ENCODE peak calls at places on chromosome 1, in four cellular contexts. Z is CD8-positive, alpha-beta memory T cell; U is CD8-positive, alpha-beta T cell; K is K562. T is an unnamed sample.

GRCh38 chr1:39646232-39647081 is 7.0 kb upstream of the HEYL start:
- DNase-seq in Z (no peak), U (no peak), K (peak), T (peak)

GRCh38 chr1:240491156-240491555 is 120.8 kb downstream of the GREM2 start:
- DNase-seq in Z (no peak), U (no peak), K (no peak), T (no peak)

GRCh38 chr1:183281039-183281438 is 95.0 kb downstream of the LAMC2 start:
- DNase-seq in Z (no peak), U (no peak), K (no peak), T (peak)

GRCh38 chr1:50420689-50421365 is 2.4 kb downstream of the DMRTA2 start:
- DNase-seq in Z (no peak), U (no peak), K (no peak), T (no peak)

GRCh38 chr1:19858894-19859293 is 23.3 kb upstream of the OTUD3 start:
- DNase-seq in Z (no peak), U (no peak), K (no peak), T (no peak)

GRCh38 chr1:82978461-82979324 is 1020.2 kb downstream of the TTLL7 start:
- DNase-seq in Z (no peak), U (no peak), K (no peak), T (no peak)

GRCh38 chr1:180248731-180249681 is 18.9 kb downstream of the LHX4 start:
- DNase-seq in Z (peak), U (no peak), K (peak), T (no peak)

GRCh38 chr1:1079408-1080121 is 5.5 kb upstream of the RNF223 start:
- DNase-seq in Z (peak), U (peak), K (peak), T (no peak)

GRCh38 chr1:149940427-149940826 is 3.7 kb upstream of the MTMR11 start:
- DNase-seq in Z (no peak), U (no peak), K (no peak), T (no peak)

GRCh38 chr1:147585640-147586383 is 44.5 kb downstream of the BCL9 start:
- DNase-seq in Z (no peak), U (no peak), K (no peak), T (no peak)

GRCh38 chr1:166164995-166165660 is 1.7 kb downstream of the FAM78B start:
- DNase-seq in Z (no peak), U (no peak), K (peak), T (no peak)

GRCh38 chr1:27772071-27772470 is 948 bp upstream of the STX12 start:
- DNase-seq in Z (no peak), U (no peak), K (no peak), T (no peak)

GRCh38 chr1:214719207-214719606 is 116.2 kb downstream of the CENPF start:
- DNase-seq in Z (no peak), U (no peak), K (no peak), T (no peak)

GRCh38 chr1:106924360-106924759 is 132.1 kb upstream of the PRMT6 start:
- DNase-seq in Z (no peak), U (no peak), K (no peak), T (no peak)

GRCh38 chr1:30417701-30418425 is 305.5 kb downstream of the MATN1 start:
- DNase-seq in Z (no peak), U (no peak), K (no peak), T (peak)

GRCh38 chr1:4175566-4176405 is 275.7 kb upstream of the C1orf174 start:
- DNase-seq in Z (no peak), U (no peak), K (no peak), T (peak)

GRCh38 chr1:72111662-72112061 is 170.7 kb downstream of the NEGR1 start:
- DNase-seq in Z (no peak), U (no peak), K (no peak), T (no peak)

GRCh38 chr1:167132306-167133010 is 38.6 kb downstream of the STYXL2 start:
- DNase-seq in Z (no peak), U (no peak), K (no peak), T (no peak)

GRCh38 chr1:3908886-3909517 is 8.9 kb upstream of the C1orf174 start:
- DNase-seq in Z (peak), U (no peak), K (no peak), T (no peak)

GRCh38 chr1:18217398-18218043 is 109.9 kb downstream of the IGSF21 start:
- DNase-seq in Z (no peak), U (no peak), K (peak), T (no peak)

GRCh38 chr1:242524571-242525359 is at the start of gene PLD5:
- DNase-seq in Z (no peak), U (no peak), K (peak), T (no peak)

GRCh38 chr1:53063744-53064515 is 1.9 kb downstream of the PODN start:
- DNase-seq in Z (no peak), U (no peak), K (no peak), T (no peak)

GRCh38 chr1:44405804-44406743 is 1.0 kb downstream of the RNF220 start:
- DNase-seq in Z (no peak), U (peak), K (no peak), T (peak)

GRCh38 chr1:152252157-152252556 is 28.2 kb upstream of the HRNR start:
- DNase-seq in Z (no peak), U (no peak), K (no peak), T (no peak)

GRCh38 chr1:69691179-69691578 is 123.5 kb downstream of the LRRC7 start:
- DNase-seq in Z (no peak), U (no peak), K (no peak), T (no peak)

GRCh38 chr1:164735315-164736052 is 176.5 kb downstream of the PBX1 start:
- DNase-seq in Z (no peak), U (no peak), K (peak), T (no peak)

GRCh38 chr1:53583021-53583902 is 124.1 kb downstream of the DMRTB1 start:
- DNase-seq in Z (no peak), U (no peak), K (no peak), T (no peak)

GRCh38 chr1:167168424-167168823 is 52.3 kb upstream of the POU2F1 start:
- DNase-seq in Z (no peak), U (no peak), K (no peak), T (no peak)

GRCh38 chr1:94772230-94772641 is 47.9 kb upstream of the SLC44A3 start:
- DNase-seq in Z (no peak), U (no peak), K (no peak), T (no peak)

GRCh38 chr1:242454262-242455051 is 70.0 kb downstream of the PLD5 start:
- DNase-seq in Z (no peak), U (no peak), K (peak), T (no peak)

GRCh38 chr1:243520831-243521230 is 265.0 kb downstream of the SDCCAG8 start:
- DNase-seq in Z (no peak), U (no peak), K (no peak), T (no peak)

GRCh38 chr1:231052777-231053176 is 12.7 kb upstream of the FAM89A start:
- DNase-seq in Z (no peak), U (no peak), K (no peak), T (no peak)

GRCh38 chr1:54167422-54168139 is 14.8 kb upstream of the CDCP2 start:
- DNase-seq in Z (peak), U (no peak), K (no peak), T (no peak)

GRCh38 chr1:217135987-217136894 is 413.0 kb upstream of the ESRRG start:
- DNase-seq in Z (no peak), U (no peak), K (no peak), T (no peak)

GRCh38 chr1:25467616-25468015 is 36.9 kb downstream of the MACO1 start:
- DNase-seq in Z (no peak), U (no peak), K (no peak), T (no peak)

GRCh38 chr1:76146184-76146583 is 71.6 kb downstream of the ST6GALNAC3 start:
- DNase-seq in Z (no peak), U (no peak), K (no peak), T (no peak)

DNA sequence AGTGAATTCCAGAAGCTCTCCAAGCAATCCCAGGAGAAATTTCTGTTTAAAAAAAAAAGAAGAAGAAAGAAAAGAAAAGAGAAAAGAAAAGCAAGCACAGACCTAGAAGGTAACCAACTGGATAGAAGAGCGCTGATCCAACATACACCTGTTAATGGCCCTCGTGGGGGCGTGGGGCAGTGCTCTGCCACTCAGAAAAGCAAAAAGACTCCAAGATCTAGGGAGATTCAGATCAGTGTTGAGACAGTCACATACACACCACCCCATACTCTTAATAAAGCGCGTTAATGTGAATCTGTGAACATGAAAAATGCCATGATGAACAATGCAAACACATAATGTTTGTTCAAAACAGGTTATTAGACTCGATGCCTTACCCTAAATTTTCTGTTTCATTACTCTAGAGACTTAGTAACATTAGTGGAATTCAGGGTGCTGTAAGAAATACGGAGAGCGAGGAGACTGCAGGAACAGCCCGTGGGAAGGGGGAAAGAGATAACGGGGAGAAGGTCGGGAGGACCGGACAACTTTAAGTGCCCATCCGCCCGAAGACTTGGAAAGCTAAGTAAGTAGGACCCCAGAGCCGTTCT is 406 bp downstream of the NME7 start:
- DNase-seq in Z (no peak), U (no peak), K (no peak), T (no peak)
- H3K27ac ChIP-seq in Z (peak), U (peak), K (peak), T (peak)

GRCh38 chr1:156490401-156491032 is 10.1 kb downstream of the MEF2D start:
- DNase-seq in Z (no peak), U (no peak), K (no peak), T (no peak)
- H3K4me3 ChIP-seq in Z (peak), U (peak), K (no peak), T (peak)

DNA sequence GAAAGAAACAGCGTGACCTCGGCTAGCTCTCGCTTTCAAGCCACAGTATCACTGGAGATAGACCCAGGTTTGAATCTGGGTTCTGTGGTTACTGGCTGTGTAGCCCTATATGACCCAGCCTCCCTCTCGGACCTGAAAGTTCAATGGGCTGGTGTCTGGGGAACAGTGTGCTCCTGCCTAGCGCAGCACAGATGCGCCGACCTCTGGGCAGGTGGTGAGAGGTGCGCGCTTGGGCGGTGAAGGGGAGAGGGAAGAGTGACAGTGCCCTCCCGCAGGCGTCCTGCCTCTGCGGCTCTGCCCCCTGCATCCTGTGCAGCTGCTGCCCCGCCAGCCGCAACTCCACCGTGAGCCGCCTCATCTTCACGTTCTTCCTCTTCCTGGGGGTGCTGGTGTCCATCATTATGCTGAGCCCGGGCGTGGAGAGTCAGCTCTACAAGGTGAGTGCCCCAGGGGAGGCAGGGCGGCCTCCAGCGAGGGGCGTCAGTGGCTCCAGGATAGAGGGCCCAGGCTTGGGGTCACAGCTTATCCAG is 10.5 kb downstream of the SERINC2 start:
- DNase-seq in Z (no peak), U (no peak), K (no peak), T (no peak)
- H3K27ac ChIP-seq in Z (no peak), U (no peak), K (no peak), T (no peak)

GRCh38 chr1:37474051-37474696 is at the start of gene ZC3H12A:
- DNase-seq in Z (peak), U (peak), K (peak), T (peak)
- H3K4me3 ChIP-seq in Z (peak), U (peak), K (peak), T (peak)

GRCh38 chr1:67785847-67786753 is 47.2 kb downstream of the GNG12 start:
- DNase-seq in Z (no peak), U (no peak), K (no peak), T (no peak)

GRCh38 chr1:67777532-67777931 is 55.7 kb downstream of the GNG12 start:
- DNase-seq in Z (no peak), U (no peak), K (no peak), T (no peak)

GRCh38 chr1:67784545-67785186 is 48.6 kb downstream of the GNG12 start:
- DNase-seq in Z (no peak), U (no peak), K (no peak), T (no peak)

GRCh38 chr1:67780637-67781036 is 52.6 kb downstream of the GNG12 start:
- DNase-seq in Z (no peak), U (no peak), K (no peak), T (no peak)
- H3K27ac ChIP-seq in Z (no peak), U (no peak), K (no peak), T (no peak)

DNA sequence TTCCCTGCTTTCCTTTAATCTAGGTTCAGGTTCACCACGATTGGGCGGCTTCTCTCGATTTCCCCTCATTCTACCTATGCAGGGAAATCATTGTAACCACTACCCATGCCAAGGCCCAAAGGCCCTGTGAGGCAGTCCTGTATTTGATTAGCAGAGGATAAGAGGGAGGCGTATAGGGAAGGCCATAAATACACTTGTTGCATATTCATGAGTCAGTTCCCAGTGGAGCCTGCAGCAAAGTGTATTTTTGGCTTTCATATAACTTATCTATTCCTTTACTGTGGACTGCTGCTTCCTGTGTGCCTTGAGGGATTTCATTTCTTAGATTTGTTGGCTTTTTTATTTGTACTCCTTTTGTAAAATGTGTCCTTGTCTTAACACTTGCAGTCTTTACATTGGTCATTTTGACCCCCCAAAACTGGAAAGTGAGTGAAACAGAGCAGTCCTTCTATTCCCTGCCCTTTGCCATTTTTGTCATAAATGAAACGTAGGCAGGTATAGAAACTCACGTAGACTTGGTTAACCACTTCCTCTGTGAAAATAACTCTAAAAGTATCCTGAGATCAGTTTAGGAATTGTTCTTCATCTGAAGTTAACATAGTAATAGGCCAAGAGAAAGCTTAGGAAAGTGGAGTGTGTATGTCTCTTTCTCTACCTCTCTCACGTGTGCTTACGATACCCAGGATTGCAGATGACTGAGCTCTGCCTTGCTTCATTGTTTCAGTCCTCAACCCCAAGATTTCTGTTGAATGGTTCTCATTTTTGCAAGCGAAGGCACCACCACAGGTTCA is 19.6 kb upstream of the KCNQ4 start:
- DNase-seq in Z (no peak), U (no peak), K (no peak), T (no peak)
- H3K4me3 ChIP-seq in Z (no peak), U (no peak), K (no peak), T (no peak)

GRCh38 chr1:92840600-92840999 is 8.8 kb downstream of the RPL5 start:
- DNase-seq in Z (no peak), U (no peak), K (no peak), T (no peak)

GRCh38 chr1:92843429-92844352 is 11.9 kb downstream of the RPL5 start:
- DNase-seq in Z (no peak), U (no peak), K (no peak), T (no peak)

GRCh38 chr1:92844439-92844838 is 12.6 kb downstream of the RPL5 start:
- DNase-seq in Z (no peak), U (no peak), K (no peak), T (no peak)

GRCh38 chr1:92843046-92843423 is 11.2 kb downstream of the RPL5 start:
- DNase-seq in Z (no peak), U (no peak), K (no peak), T (no peak)

DNA sequence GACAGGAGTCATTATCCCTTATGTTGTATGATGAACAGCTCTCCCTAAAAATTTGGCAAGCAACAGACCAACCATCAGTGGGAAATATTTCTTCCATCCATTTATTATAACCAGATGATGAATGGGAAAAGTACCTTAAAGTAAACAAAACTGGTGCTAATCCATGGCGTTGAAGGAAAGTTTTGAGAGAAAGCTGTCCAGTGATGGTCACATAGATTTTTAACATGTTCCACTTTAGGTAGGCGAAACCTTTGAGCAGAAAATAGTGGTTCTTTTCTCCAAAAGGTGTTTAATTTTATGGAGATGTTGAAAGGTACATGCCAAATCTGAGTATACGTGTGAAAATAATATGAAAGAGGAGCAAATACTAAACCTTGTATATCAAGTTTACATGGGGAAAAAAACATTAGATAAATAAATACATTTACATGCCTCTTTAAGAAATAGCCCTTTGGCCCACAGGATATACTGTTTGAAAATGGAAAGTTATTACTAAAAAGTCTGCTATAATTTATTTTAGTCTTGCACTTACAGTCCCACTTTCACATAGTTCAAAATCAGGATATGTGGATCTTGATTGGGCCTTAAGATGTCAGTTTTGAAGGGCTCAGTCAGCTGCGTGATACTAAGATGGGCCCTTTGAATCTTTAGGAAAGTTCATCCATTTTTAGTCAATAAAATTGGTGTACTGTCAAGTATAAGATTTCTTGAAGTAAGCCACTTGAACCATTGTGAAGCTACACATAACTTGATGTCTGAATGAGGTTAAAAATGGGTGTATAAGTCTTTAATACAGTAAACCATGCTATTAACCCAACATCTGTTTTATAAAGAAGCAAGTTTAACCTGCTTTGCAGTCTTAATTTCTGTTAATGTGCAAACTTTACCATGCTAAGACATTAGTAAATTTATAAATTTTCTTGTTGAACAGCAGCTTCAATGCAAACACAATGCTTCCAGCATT is 10.5 kb downstream of the RPL5 start:
- DNase-seq in Z (no peak), U (no peak), K (no peak), T (no peak)
- H3K27ac ChIP-seq in Z (no peak), U (no peak), K (no peak), T (no peak)

GRCh38 chr1:198117267-198117666 is 39.5 kb upstream of the NEK7 start:
- DNase-seq in Z (no peak), U (no peak), K (no peak), T (no peak)
- H3K4me3 ChIP-seq in Z (no peak), U (no peak), K (no peak), T (no peak)